ENCODE peak calls at places on chromosomes 11 and 22, in nine cellular contexts. U is T-helper 1 cell; D is T47D; W is spleen; T is GM12892; R is IMR-90; A is stomach; N is putamen; Y is activated CD8-positive, alpha-beta memory T cell treated with anti-CD3 and anti-CD28 coated beads, Interleukin-2, amount 50 U/mL, for 48 hours. V is an unnamed sample.

GRCh38 chr11:20022363-20023081 is 137.8 kb downstream of the DBX1 start:
- DNase-seq in T (no peak), U (no peak), Y (no peak), N (no peak), D (no peak), R (peak), A (no peak), W (no peak), V (no peak)

GRCh38 chr11:127074151-127074761 is 73.7 kb upstream of the KIRREL3 start:
- DNase-seq in T (peak), W (no peak), U (no peak), A (no peak), R (peak), N (peak), D (peak), Y (no peak), V (peak)

GRCh38 chr11:673866-674265 is 21.2 kb downstream of the DEAF1 start:
- DNase-seq in W (no peak), R (no peak), A (no peak), Y (no peak), D (no peak), T (no peak), N (no peak), U (no peak), V (no peak)

GRCh38 chr22:24486501-24486921 is 8.6 kb upstream of the UPB1 start:
- DNase-seq in N (no peak), Y (no peak), D (peak), A (no peak), U (peak), W (no peak), R (peak), T (no peak), V (no peak)

GRCh38 chr11:114180301-114181055 is 115.7 kb upstream of the NNMT start:
- DNase-seq in D (peak), Y (no peak), T (no peak), W (no peak), N (no peak), U (no peak), R (no peak), A (peak), V (peak)

GRCh38 chr22:21624880-21625791 is 4.7 kb downstream of the YDJC start:
- DNase-seq in R (no peak), D (no peak), T (no peak), N (no peak), Y (no peak), A (no peak), U (no peak), W (no peak), V (no peak)

GRCh38 chr11:79440451-79441158 is at the start of gene TENM4:
- DNase-seq in A (peak), Y (no peak), U (peak), N (peak), T (peak), D (peak), W (peak), R (peak), V (peak)

GRCh38 chr11:118338637-118339061 is 3.9 kb downstream of the CD3D start:
- DNase-seq in U (peak), T (peak), R (no peak), W (peak), N (no peak), D (no peak), Y (peak), A (peak), V (no peak)

GRCh38 chr11:102792604-102793003 is 5.4 kb downstream of the MMP1 start:
- DNase-seq in U (no peak), T (no peak), Y (no peak), D (no peak), W (no peak), N (no peak), A (no peak), R (no peak), V (no peak)

GRCh38 chr11:69455969-69456368 is 25.5 kb upstream of the LINC01488 start:
- DNase-seq in W (no peak), U (no peak), T (no peak), A (no peak), N (no peak), Y (no peak), D (no peak), R (no peak), V (no peak)

GRCh38 chr11:8333431-8334401 is 70.0 kb upstream of the LMO1 start:
- DNase-seq in Y (no peak), T (no peak), W (no peak), R (no peak), U (no peak), D (no peak), A (no peak), N (no peak), V (no peak)

GRCh38 chr11:102807921-102808320 is 10.0 kb upstream of the MMP1 start:
- DNase-seq in Y (no peak), U (no peak), A (peak), D (peak), T (no peak), R (peak), N (no peak), W (no peak), V (no peak)

GRCh38 chr11:5522308-5522707 is 5.8 kb upstream of the UBQLNL start:
- DNase-seq in U (no peak), W (no peak), T (no peak), N (no peak), Y (no peak), R (no peak), D (no peak), A (no peak), V (no peak)

GRCh38 chr11:75350743-75351540 is 519 bp downstream of the ARRB1 start:
- DNase-seq in N (no peak), A (peak), R (peak), D (peak), T (no peak), Y (peak), U (peak), W (peak), V (no peak)

GRCh38 chr11:68330700-68331337 is 18.4 kb downstream of the LRP5 start:
- DNase-seq in N (no peak), W (no peak), Y (no peak), R (no peak), D (no peak), U (no peak), T (no peak), A (no peak), V (no peak)

GRCh38 chr11:130644187-130644586 is 195.7 kb downstream of the ADAMTS15 start:
- DNase-seq in A (peak), T (no peak), Y (no peak), R (no peak), D (no peak), U (no peak), N (no peak), W (no peak), V (no peak)

GRCh38 chr11:75383246-75383645 is 16.1 kb upstream of the RPS3 start:
- DNase-seq in A (no peak), Y (no peak), U (peak), N (no peak), R (no peak), D (peak), W (peak), T (no peak), V (no peak)

GRCh38 chr22:47374901-47375575 is 612.6 kb downstream of the TBC1D22A start:
- DNase-seq in N (no peak), A (no peak), U (no peak), D (no peak), W (peak), R (no peak), Y (no peak), T (no peak), V (no peak)